ENCODE peak calls at places on chromosomes 6 and 20, in seven cellular contexts. A is neural progenitor cell, Q is fibroblast of mammary gland, S is Panc1, Y is kidney epithelial cell, I is osteocyte, E is Peyer's patch. J is an unnamed sample.

GRCh38 chr6:166728884-166729530 is 102.0 kb upstream of the RPS6KA2 start:
- DNase-seq in Q (no peak), I (no peak), S (no peak), E (no peak), A (no peak), Y (no peak), J (no peak)

GRCh38 chr6:101614774-101615173 is 221.3 kb downstream of the GRIK2 start:
- DNase-seq in Y (peak), S (peak), Q (peak), I (no peak), E (no peak), A (peak), J (peak)

GRCh38 chr20:3222635-3223600 is 13.6 kb downstream of the ITPA start:
- DNase-seq in Y (peak), A (no peak), I (no peak), Q (no peak), S (no peak), E (peak), J (no peak)

GRCh38 chr20:11128131-11128831 is 454.5 kb upstream of the JAG1 start:
- DNase-seq in A (no peak), Y (no peak), E (no peak), I (no peak), Q (peak), S (no peak), J (no peak)

GRCh38 chr20:1803216-1804128 is 91.7 kb upstream of the SIRPA start:
- DNase-seq in Y (no peak), I (peak), A (peak), Q (peak), S (no peak), E (peak), J (no peak)

GRCh38 chr6:137427670-137428290 is 66.4 kb downstream of the OLIG3 start:
- DNase-seq in A (no peak), E (no peak), S (no peak), I (no peak), Y (no peak), Q (no peak), J (no peak)

GRCh38 chr6:51559059-51559458 is 528.4 kb downstream of the PKHD1 start:
- DNase-seq in Q (no peak), Y (no peak), A (no peak), S (no peak), E (no peak), I (no peak), J (peak)

GRCh38 chr6:154974485-154975149 is 20.5 kb upstream of the TIAM2 start:
- DNase-seq in S (no peak), Q (no peak), I (no peak), E (no peak), A (no peak), Y (no peak), J (no peak)

GRCh38 chr6:38155576-38156204 is 336.2 kb downstream of the ZFAND3 start:
- DNase-seq in Q (no peak), S (peak), I (no peak), A (no peak), E (no peak), Y (no peak), J (no peak)

GRCh38 chr6:33727932-33728331 is 16.4 kb upstream of the UQCC2 start:
- DNase-seq in I (no peak), Y (no peak), E (no peak), S (no peak), A (no peak), Q (no peak), J (no peak)

GRCh38 chr6:113065606-113066005 is 718.5 kb downstream of the RFPL4B start:
- DNase-seq in I (no peak), Y (no peak), Q (peak), S (no peak), A (peak), E (no peak), J (no peak)

GRCh38 chr20:38190936-38191371 is 25.9 kb upstream of the TGM2 start:
- DNase-seq in E (no peak), Q (no peak), I (no peak), S (no peak), Y (no peak), A (no peak), J (no peak)

GRCh38 chr6:139376604-139377218 is 2.3 kb upstream of the CITED2 start:
- DNase-seq in Y (no peak), S (no peak), I (no peak), E (no peak), Q (peak), A (peak), J (peak)

GRCh38 chr6:125474061-125474460 is 172.3 kb upstream of the HDDC2 start:
- DNase-seq in A (no peak), Q (peak), Y (no peak), S (no peak), I (no peak), E (no peak), J (no peak)

GRCh38 chr6:159913375-159913774 is 22.6 kb downstream of the MAS1 start:
- DNase-seq in I (no peak), S (no peak), A (no peak), Q (no peak), E (no peak), Y (no peak), J (no peak)

GRCh38 chr6:107713214-107713962 is 110.7 kb downstream of the SCML4 start:
- DNase-seq in E (peak), Y (no peak), I (no peak), Q (no peak), A (no peak), S (no peak), J (no peak)

GRCh38 chr6:53956068-53956711 is 155.1 kb upstream of the MLIP start:
- DNase-seq in S (peak), E (no peak), Y (no peak), Q (peak), A (peak), I (no peak), J (peak)

GRCh38 chr20:17998446-17998845 is 29.6 kb downstream of the MGME1 start:
- DNase-seq in Q (no peak), S (no peak), E (no peak), A (no peak), I (no peak), Y (no peak), J (no peak)

GRCh38 chr6:99603421-99604160 is 3.0 kb upstream of the PRDM13 start:
- DNase-seq in Q (peak), Y (no peak), A (peak), S (no peak), I (no peak), E (no peak), J (no peak)

GRCh38 chr6:154937306-154938244 is 57.5 kb upstream of the TIAM2 start:
- DNase-seq in S (no peak), Y (no peak), E (no peak), A (peak), I (no peak), Q (peak), J (no peak)

GRCh38 chr20:59628171-59628570 is 23.8 kb downstream of the PHACTR3 start:
- DNase-seq in E (no peak), I (no peak), S (no peak), A (no peak), Q (no peak), Y (no peak), J (no peak)

DNA sequence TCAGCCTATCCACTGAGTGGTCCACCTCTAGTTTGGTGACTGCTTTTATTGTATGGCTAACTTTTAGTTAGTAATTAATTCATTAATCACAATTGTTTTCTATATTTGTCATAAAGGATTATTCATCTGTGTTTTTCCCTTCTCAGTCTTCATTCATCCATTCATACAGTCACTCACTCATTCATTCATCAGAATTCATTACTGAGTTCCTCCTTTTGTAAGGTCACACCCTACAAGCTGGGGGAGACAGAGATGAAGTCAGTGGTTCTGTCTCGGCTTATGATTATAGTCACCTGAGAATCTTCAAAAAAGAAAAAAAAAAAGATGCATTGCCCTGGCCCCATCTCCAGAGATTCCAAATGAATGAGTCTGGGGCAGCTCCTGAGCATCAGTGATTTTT is 257.1 kb downstream of the ADGB start:
- DNase-seq in A (no peak), I (no peak), S (no peak), Q (no peak), E (no peak), Y (no peak), J (no peak)
- TF ChIP-seq CTCF in A (no peak), I (no peak), S (no peak), Q (no peak), E (no peak), Y (no peak), J (no peak)

GRCh38 chr6:142885182-142885867 is 59.7 kb downstream of the HIVEP2 start:
- DNase-seq in Q (peak), Y (peak), I (no peak), S (peak), A (peak), E (peak), J (peak)

GRCh38 chr6:142888461-142888860 is 56.5 kb downstream of the HIVEP2 start:
- DNase-seq in A (no peak), E (no peak), I (no peak), Q (no peak), Y (no peak), S (no peak), J (no peak)

GRCh38 chr6:142884214-142885035 is 60.6 kb downstream of the HIVEP2 start:
- DNase-seq in Q (no peak), Y (no peak), E (no peak), S (no peak), A (no peak), I (no peak), J (no peak)

GRCh38 chr6:142887534-142887933 is 57.4 kb downstream of the HIVEP2 start:
- DNase-seq in Q (no peak), S (no peak), A (no peak), Y (no peak), E (no peak), I (no peak), J (no peak)

GRCh38 chr6:142886431-142887170 is 58.4 kb downstream of the HIVEP2 start:
- DNase-seq in S (no peak), Y (no peak), I (no peak), E (no peak), A (no peak), Q (peak), J (peak)
- TF ChIP-seq CTCF in S (peak), Y (peak), I (peak), E (no peak), A (peak), Q (peak), J (peak)

DNA sequence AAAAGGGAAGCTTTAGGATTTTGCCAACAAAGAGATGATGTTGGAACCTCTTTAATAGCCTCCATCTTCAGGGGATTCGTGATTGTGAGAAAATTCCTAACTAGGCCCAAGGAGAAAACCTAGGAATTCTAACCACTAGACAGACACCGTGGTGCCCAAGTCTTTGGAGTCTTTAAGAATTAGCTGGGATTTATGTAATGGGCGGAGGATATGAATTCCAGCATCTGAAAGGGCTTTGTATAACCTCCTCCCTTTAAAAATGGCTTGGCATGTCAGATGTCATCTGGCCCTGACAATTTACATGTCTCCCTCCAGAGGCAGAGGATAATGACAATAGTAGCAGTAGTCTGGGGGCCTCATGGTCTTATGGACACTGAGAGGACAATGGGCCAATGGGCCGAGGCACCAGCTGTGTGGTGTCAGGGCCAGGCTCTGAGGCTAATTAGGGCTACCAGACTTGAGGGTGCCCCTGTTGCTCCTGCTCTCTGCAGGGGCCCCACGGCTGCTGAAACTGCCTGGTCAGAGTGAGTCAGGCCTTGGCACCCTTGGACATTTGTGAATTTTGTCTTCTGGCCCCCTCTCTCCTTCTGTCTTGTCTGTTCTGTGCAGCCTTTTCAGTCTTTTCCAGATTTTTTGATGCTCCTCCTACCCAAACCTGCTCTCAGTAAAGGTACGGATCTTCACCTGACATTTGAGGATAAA is 113.9 kb downstream of the EDN1 start:
- DNase-seq in Q (peak), A (no peak), S (no peak), Y (no peak), E (no peak), I (no peak), J (no peak)
- TF ChIP-seq CTCF in Q (no peak), A (no peak), S (no peak), Y (no peak), E (no peak), I (no peak), J (no peak)

DNA sequence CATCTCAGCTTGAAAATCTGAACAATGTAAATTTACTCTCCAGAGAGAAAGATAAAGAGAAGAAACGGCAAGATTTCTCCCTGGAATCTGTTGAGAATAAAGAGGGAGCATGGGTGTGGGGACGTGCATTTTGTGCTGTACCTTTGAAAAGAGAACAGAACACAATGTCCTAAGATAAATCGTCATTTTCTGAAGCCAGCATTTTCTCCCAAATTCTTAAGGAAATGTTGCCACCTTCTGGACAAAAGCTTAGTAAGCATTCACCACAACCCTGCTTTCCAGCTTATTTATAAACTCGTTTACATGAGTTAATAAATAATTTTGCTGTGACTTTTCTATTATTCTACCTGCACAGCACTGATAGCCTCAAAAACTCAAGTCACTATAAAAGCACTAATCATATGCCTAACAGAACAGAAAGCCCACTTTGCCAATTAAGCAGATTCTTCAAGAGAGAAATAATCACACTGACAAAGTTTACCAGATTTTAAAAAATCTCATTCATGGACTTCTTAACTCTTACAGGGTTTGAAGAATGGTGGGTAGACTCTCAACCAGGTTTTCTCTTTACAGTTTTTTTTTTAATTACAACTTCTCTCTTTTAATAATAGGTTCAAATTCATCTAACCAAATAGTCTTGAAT is 155.8 kb downstream of the MBOAT1 start:
- DNase-seq in I (no peak), A (peak), E (no peak), Q (peak), Y (peak), S (peak), J (peak)
- TF ChIP-seq CTCF in I (peak), A (peak), E (no peak), Q (peak), Y (peak), S (peak), J (peak)

GRCh38 chr20:21523895-21524294 is 10.0 kb upstream of the NKX2-2 start:
- DNase-seq in I (peak), S (no peak), A (no peak), Y (no peak), E (no peak), Q (no peak), J (no peak)

GRCh38 chr20:21529863-21530262 is 16.0 kb upstream of the NKX2-2 start:
- DNase-seq in S (no peak), Q (no peak), E (no peak), Y (no peak), A (peak), I (peak), J (peak)

GRCh38 chr20:21527908-21528307 is 14.0 kb upstream of the NKX2-2 start:
- DNase-seq in Q (no peak), S (no peak), A (no peak), Y (no peak), E (no peak), I (no peak), J (no peak)

GRCh38 chr20:21528870-21529269 is 15.0 kb upstream of the NKX2-2 start:
- DNase-seq in A (no peak), S (no peak), Y (no peak), E (no peak), Q (no peak), I (no peak), J (no peak)

GRCh38 chr20:21526776-21527175 is 12.9 kb upstream of the NKX2-2 start:
- DNase-seq in Q (no peak), S (no peak), A (no peak), Y (no peak), I (no peak), E (no peak), J (no peak)
- TF ChIP-seq CTCF in Q (no peak), S (no peak), A (no peak), Y (no peak), I (no peak), E (no peak), J (no peak)

GRCh38 chr6:41092421-41093140 is 19.8 kb downstream of the NFYA start:
- DNase-seq in Y (no peak), S (no peak), E (no peak), I (no peak), Q (peak), A (no peak), J (peak)
- TF ChIP-seq CTCF in Y (peak), S (peak), E (no peak), I (peak), Q (peak), A (peak), J (peak)

GRCh38 chr20:50192364-50193168 is 1.9 kb downstream of the CEBPB start:
- DNase-seq in Q (peak), E (peak), S (no peak), A (peak), I (peak), Y (no peak), J (peak)

GRCh38 chr20:50190251-50191064 is at the start of gene CEBPB:
- DNase-seq in Q (peak), S (no peak), E (peak), A (peak), Y (no peak), I (peak), J (peak)

GRCh38 chr20:50189681-50190250 is 864 bp upstream of the CEBPB start:
- DNase-seq in Q (no peak), E (peak), I (no peak), Y (no peak), S (no peak), A (peak), J (peak)

GRCh38 chr20:50191566-50192363 is 1.1 kb downstream of the CEBPB start:
- DNase-seq in S (no peak), E (peak), A (peak), I (peak), Q (no peak), Y (no peak), J (peak)

DNA sequence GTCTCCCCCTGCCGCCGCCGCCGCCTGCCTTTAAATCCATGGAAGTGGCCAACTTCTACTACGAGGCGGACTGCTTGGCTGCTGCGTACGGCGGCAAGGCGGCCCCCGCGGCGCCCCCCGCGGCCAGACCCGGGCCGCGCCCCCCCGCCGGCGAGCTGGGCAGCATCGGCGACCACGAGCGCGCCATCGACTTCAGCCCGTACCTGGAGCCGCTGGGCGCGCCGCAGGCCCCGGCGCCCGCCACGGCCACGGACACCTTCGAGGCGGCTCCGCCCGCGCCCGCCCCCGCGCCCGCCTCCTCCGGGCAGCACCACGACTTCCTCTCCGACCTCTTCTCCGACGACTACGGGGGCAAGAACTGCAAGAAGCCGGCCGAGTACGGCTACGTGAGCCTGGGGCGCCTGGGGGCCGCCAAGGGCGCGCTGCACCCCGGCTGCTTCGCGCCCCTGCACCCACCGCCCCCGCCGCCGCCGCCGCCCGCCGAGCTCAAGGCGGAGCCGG is 485 bp downstream of the CEBPB start:
- DNase-seq in A (no peak), I (no peak), S (no peak), E (peak), Q (peak), Y (no peak), J (peak)
- TF ChIP-seq CTCF in A (no peak), I (no peak), S (no peak), E (no peak), Q (no peak), Y (no peak), J (no peak)

GRCh38 chr6:4135665-4136353 is 434 bp upstream of the ECI2 start:
- DNase-seq in A (peak), Q (peak), I (peak), Y (peak), S (no peak), E (peak), J (peak)
- TF ChIP-seq CTCF in A (peak), Q (no peak), I (no peak), Y (no peak), S (no peak), E (no peak), J (no peak)